ENCODE peak calls at places on chromosomes 11 and 22, in six cellular contexts. M, L, I, G, Y and S are unnamed samples.

GRCh38 chr11:62757846-62758788 is 3.3 kb upstream of the POLR2G start:
- DNase-seq in I (no peak), M (no peak), L (peak; percentile 72), Y (no peak), G (peak; percentile 76), S (no peak)

GRCh38 chr11:66333220-66333877 is 2.9 kb downstream of the RIN1 start:
- DNase-seq in L (no peak), M (no peak), Y (no peak), G (no peak), I (no peak), S (no peak)

GRCh38 chr22:44119669-44120313 is 60.9 kb upstream of the PARVG start:
- DNase-seq in M (no peak), Y (no peak), G (no peak), I (no peak), L (no peak), S (no peak)

GRCh38 chr22:30196141-30196866 is 50.3 kb downstream of the LIF start:
- DNase-seq in M (peak; percentile 100), Y (peak; percentile 99), L (peak; percentile 99), G (peak; percentile 70), I (no peak), S (peak; percentile 78)

GRCh38 chr11:71197096-71197495 is 55.3 kb downstream of the SHANK2 start:
- DNase-seq in L (no peak), G (no peak), M (no peak), Y (peak; percentile 82), I (no peak), S (no peak)

GRCh38 chr22:24086310-24086709 is 75.2 kb downstream of the CABIN1 start:
- DNase-seq in Y (no peak), G (no peak), M (no peak), L (no peak), I (no peak), S (no peak)

GRCh38 chr11:120911943-120912342 is 112.0 kb upstream of the TBCEL start:
- DNase-seq in G (no peak), I (no peak), L (no peak), Y (no peak), M (no peak), S (peak; percentile 76)

GRCh38 chr11:63547076-63547475 is 10.5 kb downstream of the PLAAT4 start:
- DNase-seq in I (no peak), Y (no peak), L (no peak), G (no peak), M (no peak), S (no peak)

GRCh38 chr11:108819957-108820356 is 155.1 kb downstream of the DDX10 start:
- DNase-seq in I (no peak), G (no peak), L (no peak), Y (no peak), M (no peak), S (no peak)

GRCh38 chr11:26950260-26950719 is 43.6 kb upstream of the FIBIN start:
- DNase-seq in M (peak; percentile 94), Y (peak; percentile 88), I (no peak), L (no peak), G (no peak), S (no peak)

GRCh38 chr11:78564889-78565467 is 9.7 kb downstream of the NARS2 start:
- DNase-seq in G (no peak), M (no peak), Y (no peak), I (no peak), L (no peak), S (no peak)

GRCh38 chr11:35376613-35377012 is 42.7 kb downstream of the SLC1A2 start:
- DNase-seq in Y (no peak), M (peak; percentile 74), I (no peak), G (no peak), L (no peak), S (no peak)

GRCh38 chr22:41699264-41700104 is at the start of gene MEI1:
- DNase-seq in G (peak; percentile 38), L (peak; percentile 44), Y (no peak), M (peak; percentile 56), I (no peak), S (peak; percentile 96)

GRCh38 chr22:49650336-49651241 is 177.1 kb downstream of the BRD1 start:
- DNase-seq in M (no peak), L (no peak), G (no peak), I (no peak), Y (no peak), S (no peak)

GRCh38 chr11:116725434-116726221 is 47.2 kb downstream of the BUD13 start:
- DNase-seq in Y (peak; percentile 55), M (peak; percentile 44), L (peak; percentile 62), I (no peak), G (no peak), S (no peak)

DNA sequence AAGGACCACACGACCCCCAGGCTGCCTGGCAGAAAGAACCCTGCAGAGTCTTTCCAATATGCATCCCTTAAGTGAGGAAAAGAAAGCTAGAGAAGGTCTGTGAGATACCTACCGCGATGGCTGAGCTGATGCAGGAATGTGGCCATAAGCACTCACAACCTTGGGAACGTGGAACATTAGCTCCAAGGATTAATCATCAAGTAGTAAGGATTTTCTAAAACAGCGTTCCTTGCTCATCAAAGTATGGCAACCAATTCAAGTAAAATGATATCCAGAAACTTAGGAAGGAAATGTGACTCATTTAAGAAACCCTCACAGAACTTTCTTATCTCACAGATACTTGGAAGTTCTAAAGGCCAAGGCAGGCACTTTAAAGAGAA is 12.8 kb downstream of the PACSIN2 start:
- DNase-seq in I (no peak), M (peak; percentile 91), G (no peak), L (peak; percentile 74), Y (peak; percentile 80), S (no peak)
- H2BK120ac ChIP-seq in I (no peak overlapping the region), M (peak overlapping the region; percentile 97), G (no peak overlapping the region), L (no peak overlapping the region), Y (no peak overlapping the region), S (no peak overlapping the region)

DNA sequence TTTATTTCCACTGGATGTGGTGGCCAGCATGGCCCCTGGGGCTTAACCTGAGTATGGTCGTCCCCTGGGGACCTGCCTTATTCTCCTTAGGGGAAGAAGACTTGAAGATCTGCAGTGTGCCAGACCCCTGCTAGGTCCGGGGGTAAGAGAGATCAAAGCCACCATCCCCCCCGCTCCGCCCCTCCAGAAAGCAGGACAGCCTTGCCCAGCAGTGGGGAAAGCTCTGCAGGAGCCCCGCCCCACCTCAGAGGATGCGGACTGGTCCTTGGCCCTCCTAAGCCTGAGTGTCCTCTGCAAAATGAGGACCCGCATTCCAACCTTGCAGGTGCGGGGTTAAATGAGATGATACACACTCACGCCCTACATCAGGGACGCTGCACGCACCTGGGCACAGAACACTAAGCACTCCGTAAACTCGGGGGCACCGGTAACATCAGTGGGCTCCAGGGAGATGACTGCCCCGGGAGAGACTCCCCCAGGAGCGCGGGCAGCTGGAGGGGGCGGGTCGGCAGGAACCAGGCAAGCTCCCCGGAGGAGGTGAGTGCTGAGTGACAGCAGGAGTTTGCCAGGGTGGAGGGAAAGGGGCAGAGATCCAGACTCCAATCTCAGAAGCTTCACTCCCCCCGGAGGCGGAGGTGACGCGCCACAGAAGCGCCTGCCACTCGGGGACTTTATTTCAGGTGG is 564 bp upstream of the ANO1 start:
- DNase-seq in G (no peak), L (no peak), I (no peak), M (no peak), Y (no peak), S (no peak)
- H3K4me3 ChIP-seq in G (peak overlapping the region; percentile 1), L (no peak overlapping the region), I (no peak overlapping the region), M (peak overlapping the region; percentile 48), Y (no peak overlapping the region), S (no peak overlapping the region)

GRCh38 chr11:128509990-128510389 is 77.4 kb downstream of the ETS1 start:
- DNase-seq in Y (no peak), L (no peak), M (peak; percentile 79), G (no peak), I (no peak), S (no peak)
- H3K9ac ChIP-seq in Y (no peak overlapping the region), L (no peak overlapping the region), M (no peak overlapping the region), G (no peak overlapping the region), I (no peak overlapping the region), S (no peak overlapping the region)

GRCh38 chr22:17429516-17429915 is 60.3 kb downstream of the CECR2 start:
- DNase-seq in L (no peak), G (no peak), I (no peak), Y (no peak), M (no peak), S (no peak)
- H2BK120ac ChIP-seq in L (no peak overlapping the region), G (no peak overlapping the region), I (no peak overlapping the region), Y (no peak overlapping the region), M (no peak overlapping the region), S (no peak overlapping the region)

GRCh38 chr11:64690235-64690634 is 32.8 kb downstream of the NRXN2 start:
- DNase-seq in Y (no peak), G (no peak), L (no peak), I (no peak), M (no peak), S (no peak)
- H3K4me3 ChIP-seq in Y (no peak overlapping the region), G (no peak overlapping the region), L (no peak overlapping the region), I (no peak overlapping the region), M (no peak overlapping the region), S (no peak overlapping the region)

DNA sequence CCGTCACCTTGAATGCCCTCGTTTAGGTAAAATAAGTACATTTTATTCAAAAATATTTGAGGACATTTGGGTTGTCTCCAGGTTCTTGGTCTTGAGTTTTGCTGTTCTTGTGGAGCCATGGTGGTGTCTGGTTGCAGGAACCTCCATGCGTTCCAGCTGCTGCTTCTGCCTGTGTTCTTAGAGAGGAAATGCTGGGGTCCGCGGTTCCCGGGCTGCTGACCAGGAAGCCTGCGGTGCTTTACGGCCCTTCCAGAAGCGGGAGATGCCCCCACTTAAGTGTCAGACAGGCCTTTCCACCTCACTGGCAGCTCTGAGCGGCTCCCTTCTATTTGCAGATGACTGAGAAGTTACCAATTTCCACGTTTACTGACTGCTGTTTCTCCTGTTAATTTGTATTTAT is 66.8 kb downstream of the LRP5 start:
- DNase-seq in I (no peak), L (no peak), Y (peak; percentile 40), G (no peak), M (no peak), S (no peak)
- H3K9ac ChIP-seq in I (no peak overlapping the region), L (no peak overlapping the region), Y (no peak overlapping the region), G (no peak overlapping the region), M (no peak overlapping the region), S (no peak overlapping the region)

DNA sequence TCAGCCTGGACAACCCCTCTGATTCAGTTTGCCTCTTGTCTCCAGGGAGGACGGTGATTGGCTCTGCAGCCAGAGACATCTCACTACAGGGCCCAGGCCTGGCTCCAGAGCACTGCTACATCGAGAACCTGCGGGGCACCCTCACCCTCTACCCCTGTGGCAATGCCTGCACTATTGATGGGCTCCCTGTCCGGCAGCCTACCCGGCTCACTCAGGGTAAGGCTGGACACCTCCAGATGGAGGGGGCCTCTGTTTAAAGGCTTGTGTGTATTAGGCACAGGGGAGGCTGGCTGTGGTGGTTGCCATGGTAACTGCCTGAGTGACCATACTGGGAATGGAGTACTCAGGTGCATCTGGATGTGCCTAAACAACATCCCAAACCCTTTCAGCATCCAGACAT is 8.6 kb downstream of the PHLDB1 start:
- DNase-seq in M (no peak), I (no peak), Y (no peak), L (peak; percentile 77), G (no peak), S (no peak)
- H2BK120ac ChIP-seq in M (peak overlapping the region; percentile 62), I (peak overlapping the region; percentile 25), Y (peak overlapping the region; percentile 55), L (no peak overlapping the region), G (peak overlapping the region; percentile 24), S (peak overlapping the region; percentile 64)

DNA sequence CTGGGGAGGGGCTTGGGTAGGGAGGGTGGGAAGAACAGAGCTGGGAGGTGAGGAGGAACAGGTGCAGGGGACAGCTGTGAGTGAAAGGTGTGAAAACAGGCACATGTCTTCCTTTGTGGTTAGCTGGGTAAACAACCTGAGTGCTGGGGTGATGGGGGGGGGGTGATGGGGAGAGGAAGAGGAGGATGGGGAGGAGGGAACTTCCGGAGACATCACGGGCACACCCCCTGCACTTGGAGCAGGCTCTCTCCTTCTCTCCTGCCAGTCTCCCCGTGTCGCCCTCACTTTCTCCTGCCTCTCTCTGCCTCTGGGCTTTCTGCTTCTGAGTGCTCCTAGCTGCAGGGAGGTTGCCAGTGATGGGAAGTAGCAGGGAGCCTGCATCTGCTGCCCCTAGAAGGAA is 8.8 kb downstream of the CXCR5 start:
- DNase-seq in L (no peak), G (no peak), Y (no peak), I (no peak), M (no peak), S (no peak)
- H3K4me3 ChIP-seq in L (no peak overlapping the region), G (no peak overlapping the region), Y (no peak overlapping the region), I (no peak overlapping the region), M (no peak overlapping the region), S (no peak overlapping the region)